ENCODE peak calls at places on chromosome 3, in eight cellular contexts. R, H, N, A, M, S, U and E are unnamed samples. For H3K9me3, the result is how much of the 10 kb centered on the place peaks cover.

GRCh38 chr3:186746008-186746407 is 28.8 kb downstream of the KNG1 start:
- DNase-seq in R (no peak), H (peak), N (no peak), A (no peak), M (peak), S (peak), U (no peak), E (no peak)

GRCh38 chr3:117874028-117874765 is 1160.4 kb downstream of the IGSF11 start:
- DNase-seq in R (no peak), H (no peak), N (no peak), A (no peak), M (no peak), S (no peak), U (no peak), E (no peak)

GRCh38 chr3:46504780-46505179 is 7.0 kb downstream of the RTP3 start:
- DNase-seq in R (no peak), H (no peak), N (no peak), A (no peak), M (peak), S (no peak), U (no peak), E (no peak)

GRCh38 chr3:150761831-150762661 is 923 bp downstream of the SIAH2 start:
- DNase-seq in R (peak), H (peak), N (peak), A (no peak), M (peak), S (peak), U (peak), E (no peak)

GRCh38 chr3:136078421-136079364 is 113.2 kb downstream of the PPP2R3A start:
- DNase-seq in R (no peak), H (peak), N (no peak), A (no peak), M (no peak), S (no peak), U (no peak), E (no peak)

GRCh38 chr3:122977645-122978466 is 49.7 kb downstream of the SEMA5B start:
- DNase-seq in R (no peak), H (peak), N (no peak), A (no peak), M (peak), S (peak), U (peak), E (no peak)

GRCh38 chr3:13025090-13025489 is 48.1 kb downstream of the IQSEC1 start:
- DNase-seq in R (no peak), H (peak), N (no peak), A (no peak), M (peak), S (peak), U (peak), E (no peak)

GRCh38 chr3:55296035-55296434 is 191.1 kb downstream of the WNT5A start:
- DNase-seq in R (no peak), H (peak), N (no peak), A (no peak), M (no peak), S (no peak), U (no peak), E (no peak)

GRCh38 chr3:38528457-38528856 is 32.3 kb downstream of the EXOG start:
- DNase-seq in R (no peak), H (no peak), N (no peak), A (peak), M (no peak), S (no peak), U (no peak), E (no peak)

GRCh38 chr3:126149256-126149902 is 31.0 kb downstream of the ALDH1L1 start:
- DNase-seq in R (no peak), H (no peak), N (no peak), A (no peak), M (no peak), S (peak), U (peak), E (no peak)

GRCh38 chr3:21297304-21297703 is 453.7 kb downstream of the ZNF385D start:
- DNase-seq in R (no peak), H (no peak), N (no peak), A (no peak), M (no peak), S (no peak), U (no peak), E (no peak)

GRCh38 chr3:174365796-174366195 is 493.3 kb upstream of the NAALADL2 start:
- DNase-seq in R (no peak), H (no peak), N (no peak), A (no peak), M (no peak), S (no peak), U (no peak), E (no peak)

GRCh38 chr3:177498037-177498857 is 301.0 kb upstream of the TBL1XR1 start:
- DNase-seq in R (no peak), H (peak), N (peak), A (no peak), M (peak), S (peak), U (no peak), E (no peak)

GRCh38 chr3:15345051-15345607 is 12.7 kb upstream of the SH3BP5 start:
- DNase-seq in R (no peak), H (no peak), N (no peak), A (peak), M (no peak), S (peak), U (no peak), E (no peak)

GRCh38 chr3:172859035-172859434 is 108.5 kb downstream of the ECT2 start:
- DNase-seq in R (no peak), H (no peak), N (no peak), A (peak), M (no peak), S (no peak), U (no peak), E (no peak)

GRCh38 chr3:56052219-56052618 is 416.0 kb downstream of the ERC2 start:
- DNase-seq in R (no peak), H (no peak), N (no peak), A (no peak), M (no peak), S (no peak), U (no peak), E (no peak)

GRCh38 chr3:60269829-60270266 is 981.4 kb downstream of the FHIT start:
- DNase-seq in R (no peak), H (no peak), N (no peak), A (no peak), M (no peak), S (no peak), U (no peak), E (no peak)

DNA sequence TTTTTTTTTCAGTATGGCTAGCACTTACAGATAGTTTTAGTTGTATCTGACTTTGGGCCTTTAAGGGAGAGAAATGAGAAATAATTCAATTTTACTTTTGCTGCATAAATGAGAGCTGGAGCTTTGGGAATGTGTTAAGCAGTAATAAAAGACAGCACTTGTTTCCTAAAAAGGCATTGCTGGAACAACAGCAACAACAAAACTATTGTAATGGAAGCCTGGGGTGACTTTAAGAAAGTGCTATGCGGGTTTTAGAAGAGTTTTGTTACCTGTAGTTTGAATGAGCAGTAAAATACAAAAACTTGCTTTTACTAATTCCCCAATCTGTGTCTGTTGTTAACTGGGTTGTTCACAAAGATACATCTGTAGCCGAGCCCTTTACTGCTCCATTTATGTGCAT is 774.0 kb upstream of the ARPP21 start:
- DNase-seq in R (no peak), H (no peak), N (no peak), A (no peak), M (no peak), S (no peak), U (no peak), E (no peak)
- H3K9me3 ChIP-seq in R (under half), H (under half), N (under half), A (under half), M (under half), S (under half), U (under half), E (under half)

DNA sequence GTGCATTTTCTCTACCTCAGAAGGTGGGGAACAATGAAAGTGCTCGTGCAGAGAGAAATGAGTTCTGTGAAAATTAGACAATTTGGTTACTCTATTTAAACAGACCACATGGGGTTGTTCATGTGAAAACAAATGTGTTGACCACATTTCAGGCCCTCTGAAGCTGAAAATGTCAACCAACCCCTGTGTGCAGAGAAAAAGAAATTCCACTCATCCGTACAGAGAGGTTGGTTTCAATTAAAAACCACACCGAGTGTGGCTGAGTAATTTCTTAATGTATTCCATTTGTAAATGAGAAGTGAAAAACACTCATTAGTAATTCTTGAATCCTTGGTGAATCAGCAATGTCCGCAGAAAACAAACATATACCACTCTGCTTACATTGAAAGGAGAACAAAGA is 46.9 kb upstream of the SLC7A14 start:
- DNase-seq in R (no peak), H (no peak), N (no peak), A (no peak), M (no peak), S (no peak), U (no peak), E (no peak)
- H3K9me3 ChIP-seq in R (under half), H (under half), N (under half), A (under half), M (under half), S (under half), U (under half), E (under half)

DNA sequence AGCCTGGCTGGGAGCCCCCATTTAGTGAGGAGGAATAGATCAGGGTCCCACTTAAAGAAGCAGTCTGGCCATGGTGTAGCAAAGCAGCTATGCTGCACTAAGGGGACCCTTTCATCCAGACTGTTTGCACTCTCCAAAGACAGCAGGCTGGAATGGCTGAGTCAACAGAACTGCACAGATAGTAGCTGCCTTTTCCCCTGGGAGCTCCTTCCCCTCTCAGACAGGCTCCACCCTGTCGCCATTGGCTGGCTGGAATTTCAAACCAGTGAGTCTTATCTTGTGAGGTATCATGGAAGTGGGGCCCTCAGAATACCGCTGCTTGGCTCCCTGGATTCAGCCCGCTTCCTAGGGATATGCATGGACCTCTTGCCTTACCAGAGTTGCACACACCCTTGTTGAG is 117.1 kb downstream of the EPHA6 start:
- DNase-seq in R (no peak), H (no peak), N (no peak), A (no peak), M (no peak), S (no peak), U (peak), E (no peak)
- H3K9me3 ChIP-seq in R (under half), H (under half), N (under half), A (under half), M (under half), S (under half), U (under half), E (under half)

GRCh38 chr3:58924581-58924980 is 125.2 kb downstream of the CFAP20DC start:
- DNase-seq in R (no peak), H (peak), N (no peak), A (no peak), M (peak), S (no peak), U (no peak), E (no peak)
- H3K9me3 ChIP-seq in R (under half), H (under half), N (under half), A (under half), M (under half), S (under half), U (under half), E (under half)

DNA sequence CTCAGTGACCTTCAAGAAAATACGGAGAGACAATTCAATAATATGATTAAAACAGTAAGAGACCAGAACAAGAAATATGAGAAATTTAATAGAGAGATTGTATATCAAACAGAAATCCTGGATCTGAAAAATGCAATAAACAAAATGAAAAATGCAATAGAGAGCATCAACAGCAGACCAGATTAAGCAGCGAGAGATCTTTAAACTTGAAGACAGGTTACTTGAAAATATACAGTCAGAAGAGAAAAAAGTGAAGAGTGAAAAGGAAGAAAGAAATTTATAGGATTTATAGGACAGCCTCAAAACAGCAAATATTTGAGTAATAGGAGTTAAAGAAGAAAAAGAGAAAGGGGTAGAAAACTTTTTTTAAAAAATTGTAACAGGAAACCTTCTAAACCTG is 813.9 kb upstream of the GRM7 start:
- DNase-seq in R (no peak), H (no peak), N (no peak), A (no peak), M (no peak), S (no peak), U (no peak), E (no peak)
- H3K9me3 ChIP-seq in R (under half), H (under half), N (under half), A (under half), M (under half), S (under half), U (under half), E (under half)

GRCh38 chr3:72776-73175 is 123.8 kb upstream of the CHL1 start:
- DNase-seq in R (no peak), H (no peak), N (no peak), A (no peak), M (no peak), S (no peak), U (no peak), E (no peak)
- H3K9me3 ChIP-seq in R (under half), H (under half), N (under half), A (under half), M (under half), S (under half), U (under half), E (under half)